ENCODE peak calls at places on chromosome 3, in four cellular contexts. C is psoas muscle, Q is iPS DF 6.9, B is aorta. Z is an unnamed sample.
A peak's percentile ranks its signal among the peaks of the same experiment; 100 is the strongest.

GRCh38 chr3:115692887-115693524 is 69.7 kb downstream of the GAP43 start:
- DNase-seq in C (peak; percentile 54), Q (peak; percentile 76), B (peak; percentile 77), Z (peak; percentile 39)

GRCh38 chr3:185225523-185225922 is 28.3 kb downstream of the EHHADH start:
- DNase-seq in C (no peak), Q (no peak), B (no peak), Z (peak; percentile 27)

GRCh38 chr3:127630811-127631714 is 2.1 kb downstream of the PODXL2 start:
- DNase-seq in C (no peak), Q (no peak), B (peak; percentile 47), Z (no peak)

GRCh38 chr3:161070252-161070930 is 34.8 kb downstream of the B3GALNT1 start:
- DNase-seq in C (no peak), Q (no peak), B (no peak), Z (no peak)

GRCh38 chr3:71305246-71306206 is 278.0 kb downstream of the FOXP1 start:
- DNase-seq in C (peak; percentile 20), Q (peak; percentile 72), B (no peak), Z (no peak)

GRCh38 chr3:120353463-120353862 is 4.3 kb upstream of the LRRC58 start:
- DNase-seq in C (no peak), Q (no peak), B (no peak), Z (no peak)

GRCh38 chr3:72830452-72831217 is 17.6 kb downstream of the SHQ1 start:
- DNase-seq in C (no peak), Q (no peak), B (no peak), Z (no peak)

GRCh38 chr3:77699292-77699691 is 659.4 kb downstream of the ROBO2 start:
- DNase-seq in C (no peak), Q (no peak), B (no peak), Z (no peak)

GRCh38 chr3:111392911-111393351 is 149.1 kb upstream of the CD96 start:
- DNase-seq in C (no peak), Q (no peak), B (no peak), Z (no peak)

GRCh38 chr3:105672996-105673395 is 195.8 kb downstream of the CBLB start:
- DNase-seq in C (no peak), Q (no peak), B (no peak), Z (no peak)

GRCh38 chr3:16842710-16843270 is 42.0 kb upstream of the PLCL2 start:
- DNase-seq in C (no peak), Q (no peak), B (no peak), Z (no peak)

GRCh38 chr3:75781079-75781745 is 4.1 kb downstream of the ZNF717 start:
- DNase-seq in C (no peak), Q (no peak), B (no peak), Z (no peak)

GRCh38 chr3:169147246-169148008 is 516.1 kb downstream of the MECOM start:
- DNase-seq in C (peak; percentile 13), Q (peak; percentile 41), B (peak; percentile 76), Z (peak; percentile 28)

GRCh38 chr3:49610881-49611280 is 56.6 kb downstream of the BSN start:
- DNase-seq in C (no peak), Q (no peak), B (no peak), Z (no peak)

GRCh38 chr3:136187868-136188267 is 8.3 kb downstream of the MSL2 start:
- DNase-seq in C (no peak), Q (no peak), B (no peak), Z (no peak)
- H3K4me3 ChIP-seq in C (no peak overlapping the region), Q (no peak overlapping the region), B (no peak overlapping the region), Z (no peak overlapping the region)

GRCh38 chr3:141386080-141386594 is 17.8 kb downstream of the ZBTB38 start:
- DNase-seq in C (no peak), Q (no peak), B (no peak), Z (no peak)

GRCh38 chr3:141384157-141384556 is 15.9 kb downstream of the ZBTB38 start:
- DNase-seq in C (no peak), Q (no peak), B (no peak), Z (no peak)

GRCh38 chr3:141385386-141386079 is 17.2 kb downstream of the ZBTB38 start:
- DNase-seq in C (no peak), Q (no peak), B (no peak), Z (no peak)

GRCh38 chr3:141383555-141384129 is 15.3 kb downstream of the ZBTB38 start:
- DNase-seq in C (no peak), Q (no peak), B (no peak), Z (peak; percentile 42)

DNA sequence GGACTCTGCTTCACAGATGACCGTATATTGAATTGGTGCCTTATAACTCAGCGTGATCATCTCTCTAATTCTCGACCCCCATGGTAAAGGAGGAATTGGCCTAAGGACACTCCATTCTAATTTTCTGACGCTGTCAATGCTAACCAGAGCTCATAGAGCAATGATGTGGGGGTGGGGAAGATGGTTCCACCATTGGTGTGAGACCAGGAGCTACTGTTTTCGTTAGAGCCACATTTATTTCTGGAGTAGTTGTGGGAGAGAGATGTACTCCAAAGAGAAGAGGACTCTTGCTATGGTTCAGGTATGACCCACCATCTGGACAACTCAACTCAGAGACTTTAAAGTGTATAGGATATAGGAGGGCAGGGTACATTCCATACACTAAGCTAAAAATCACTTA is 16.3 kb downstream of the ZBTB38 start:
- DNase-seq in C (no peak), Q (no peak), B (no peak), Z (no peak)
- H3K4me3 ChIP-seq in C (no peak overlapping the region), Q (no peak overlapping the region), B (no peak overlapping the region), Z (no peak overlapping the region)

GRCh38 chr3:186886202-186886820 is 43.8 kb downstream of the ADIPOQ start:
- DNase-seq in C (no peak), Q (no peak), B (no peak), Z (no peak)
- H3K4me3 ChIP-seq in C (no peak overlapping the region), Q (no peak overlapping the region), B (no peak overlapping the region), Z (no peak overlapping the region)

GRCh38 chr3:44976002-44976815 is at the start of the genes EXOSC7 and ZDHHC3:
- DNase-seq in C (peak; percentile 89), Q (peak; percentile 37), B (peak; percentile 96), Z (peak; percentile 56)
- H3K4me3 ChIP-seq in C (peak within 1 kb of the TSS; percentile 96), Q (peak within 1 kb of the TSS; percentile 100), B (peak within 1 kb of the TSS; percentile 95), Z (peak within 1 kb of the TSS; percentile 94)

GRCh38 chr3:9893739-9894138 is 3.3 kb downstream of the JAGN1 start:
- DNase-seq in C (no peak), Q (no peak), B (peak; percentile 12), Z (no peak)
- H3K4me3 ChIP-seq in C (no peak overlapping the region), Q (no peak overlapping the region), B (no peak overlapping the region), Z (no peak overlapping the region)

GRCh38 chr3:28291577-28291976 is 50.2 kb downstream of the CMC1 start:
- DNase-seq in C (no peak), Q (no peak), B (no peak), Z (no peak)

GRCh38 chr3:28292622-28293021 is 51.2 kb downstream of the CMC1 start:
- DNase-seq in C (no peak), Q (no peak), B (no peak), Z (no peak)

GRCh38 chr3:28299705-28300104 is 48.8 kb upstream of the ZCWPW2 start:
- DNase-seq in C (no peak), Q (no peak), B (no peak), Z (no peak)

GRCh38 chr3:28294667-28295413 is 53.4 kb downstream of the CMC1 start:
- DNase-seq in C (no peak), Q (no peak), B (no peak), Z (no peak)

GRCh38 chr3:28295819-28296364 is 52.6 kb upstream of the ZCWPW2 start:
- DNase-seq in C (no peak), Q (no peak), B (no peak), Z (no peak)
- H3K4me3 ChIP-seq in C (peak overlapping the region; percentile 6), Q (no peak overlapping the region), B (no peak overlapping the region), Z (no peak overlapping the region)

Z was measured in skeletal muscle cell.